ENCODE peak calls at places on chromosome 4, in eight cellular contexts. K is A549; Y is heart right ventricle; D is tibial artery; M is CD4-positive, alpha-beta T cell; F is left ventricle myocardium inferior; Z is upper lobe of right lung; V is pancreas. S is an unnamed sample.

GRCh38 chr4:124322234-124322831 is 390.2 kb downstream of the ANKRD50 start:
- DNase-seq in K (peak; percentile 14), Y (no peak), D (no peak), M (no peak), F (no peak), Z (no peak), V (no peak), S (no peak)

GRCh38 chr4:132001542-132001941 is 1147.6 kb upstream of the PCDH10 start:
- DNase-seq in K (no peak), Y (no peak), D (no peak), M (no peak), F (no peak), Z (no peak), V (no peak), S (no peak)

GRCh38 chr4:124631760-124632159 is 80.8 kb downstream of the ANKRD50 start:
- DNase-seq in K (peak; percentile 84), Y (peak; percentile 70), D (no peak), M (no peak), F (no peak), Z (no peak), V (peak; percentile 52), S (peak; percentile 84)

GRCh38 chr4:188778880-188779279 is 639.6 kb downstream of the TRIML1 start:
- DNase-seq in K (no peak), Y (no peak), D (no peak), M (no peak), F (no peak), Z (no peak), V (no peak), S (no peak)

GRCh38 chr4:7857238-7857701 is 82.4 kb downstream of the AFAP1 start:
- DNase-seq in K (no peak), Y (peak; percentile 49), D (no peak), M (no peak), F (peak; percentile 51), Z (no peak), V (no peak), S (no peak)

GRCh38 chr4:185265942-185266341 is 56.5 kb downstream of the SNX25 start:
- DNase-seq in K (no peak), Y (no peak), D (no peak), M (no peak), F (no peak), Z (no peak), V (no peak), S (no peak)

GRCh38 chr4:73901031-73901430 is 31.8 kb downstream of the CXCL1 start:
- DNase-seq in K (no peak), Y (no peak), D (no peak), M (no peak), F (no peak), Z (no peak), V (no peak), S (no peak)

GRCh38 chr4:185695743-185696142 is 116.3 kb downstream of the SORBS2 start:
- DNase-seq in K (no peak), Y (no peak), D (no peak), M (no peak), F (no peak), Z (no peak), V (no peak), S (no peak)

GRCh38 chr4:26877946-26878345 is 17.3 kb downstream of the STIM2 start:
- DNase-seq in K (no peak), Y (no peak), D (no peak), M (no peak), F (no peak), Z (no peak), V (no peak), S (no peak)

GRCh38 chr4:42653606-42654560 is 3.0 kb downstream of the ATP8A1 start:
- DNase-seq in K (no peak), Y (no peak), D (no peak), M (no peak), F (no peak), Z (no peak), V (no peak), S (no peak)

GRCh38 chr4:136650541-136651277 is 881.6 kb downstream of the PCDH18 start:
- DNase-seq in K (peak; percentile 1), Y (no peak), D (no peak), M (no peak), F (no peak), Z (no peak), V (peak; percentile 28), S (no peak)

GRCh38 chr4:88097301-88097700 is 61.1 kb downstream of the ABCG2 start:
- DNase-seq in K (no peak), Y (no peak), D (no peak), M (no peak), F (no peak), Z (no peak), V (no peak), S (no peak)

GRCh38 chr4:151643564-151643963 is 117.2 kb downstream of the GATB start:
- DNase-seq in K (no peak), Y (no peak), D (no peak), M (no peak), F (no peak), Z (no peak), V (no peak), S (no peak)

GRCh38 chr4:3297066-3297859 is 4.4 kb downstream of the RGS12 start:
- DNase-seq in K (no peak), Y (no peak), D (no peak), M (no peak), F (no peak), Z (peak; percentile 37), V (no peak), S (no peak)

GRCh38 chr4:123671633-123672404 is 275.2 kb downstream of the SPRY1 start:
- DNase-seq in K (no peak), Y (no peak), D (no peak), M (no peak), F (no peak), Z (no peak), V (no peak), S (no peak)

GRCh38 chr4:174334628-174335027 is 50.9 kb downstream of the CEP44 start:
- DNase-seq in K (no peak), Y (no peak), D (no peak), M (no peak), F (no peak), Z (no peak), V (no peak), S (no peak)

GRCh38 chr4:154626793-154627484 is 14.5 kb upstream of the FGG start:
- DNase-seq in K (peak; percentile 58), Y (no peak), D (no peak), M (peak; percentile 4), F (peak; percentile 23), Z (peak; percentile 87), V (peak; percentile 67), S (peak; percentile 64)

GRCh38 chr4:67886281-67886680 is 2.5 kb upstream of the TMPRSS11D start:
- DNase-seq in K (no peak), Y (no peak), D (no peak), M (no peak), F (no peak), Z (no peak), V (no peak), S (no peak)

GRCh38 chr4:5979981-5980380 is 38.2 kb downstream of the C4orf50 start:
- DNase-seq in K (peak; percentile 33), Y (no peak), D (peak; percentile 33), M (no peak), F (no peak), Z (peak; percentile 63), V (no peak), S (peak; percentile 44)

GRCh38 chr4:22237155-22237751 is 278.6 kb downstream of the ADGRA3 start:
- DNase-seq in K (peak; percentile 13), Y (no peak), D (no peak), M (peak; percentile 4), F (no peak), Z (peak; percentile 68), V (peak; percentile 53), S (no peak)
- TF ChIP-seq CTCF in K (peak; percentile 22), Y (no peak), D (no peak), M (no peak), F (peak; percentile 22), Z (peak; percentile 26), V (peak; percentile 16), S (peak; percentile 32)

DNA sequence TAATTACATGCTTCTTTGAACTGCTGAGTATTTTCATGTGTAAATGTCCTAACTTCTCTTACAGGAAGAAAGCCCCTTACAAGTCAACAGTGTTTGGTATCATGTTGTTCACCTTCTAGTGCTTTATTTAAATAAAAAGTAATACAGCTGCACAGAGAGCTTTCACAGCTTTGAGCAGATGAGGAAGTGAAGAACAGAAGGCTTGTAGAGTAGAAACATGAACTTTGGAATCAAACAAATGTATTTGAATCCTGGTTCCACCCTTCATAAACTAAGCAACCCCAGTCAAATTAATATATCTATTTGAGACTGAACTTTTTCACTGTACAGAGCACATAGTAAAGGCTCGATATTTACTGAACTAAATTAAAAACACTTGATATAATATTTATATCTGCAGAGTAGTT is 120.5 kb downstream of the CAMK2D start:
- DNase-seq in K (peak; percentile 19), Y (no peak), D (no peak), M (no peak), F (no peak), Z (no peak), V (no peak), S (no peak)
- H3K27ac ChIP-seq in K (peak overlapping the region; percentile 78), Y (no peak overlapping the region), D (no peak overlapping the region), M (no peak overlapping the region), F (peak overlapping the region; percentile 88), Z (no peak overlapping the region), V (peak overlapping the region; percentile 66), S (no peak overlapping the region)

DNA sequence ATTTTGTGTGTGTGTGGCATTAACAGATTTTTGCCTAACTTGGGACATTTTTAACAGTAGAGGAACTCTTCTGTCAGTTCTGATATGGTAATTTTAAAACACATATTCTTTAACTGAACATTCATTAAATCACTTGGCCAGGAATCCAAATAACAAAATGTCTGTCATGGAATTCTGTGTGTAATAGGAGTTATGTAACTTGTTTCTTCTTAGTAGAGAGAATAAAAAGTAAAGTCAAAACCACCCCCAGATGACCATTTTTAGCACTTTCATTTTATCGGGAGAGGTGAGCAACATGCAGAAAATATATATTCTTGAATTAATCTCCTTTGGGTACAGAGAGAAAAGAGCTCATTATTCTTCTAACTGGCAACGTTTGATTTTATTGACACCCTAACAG is 1740.3 kb downstream of the STIM2 start:
- DNase-seq in K (no peak), Y (no peak), D (no peak), M (no peak), F (no peak), Z (no peak), V (no peak), S (no peak)
- H3K9me3 ChIP-seq in K (no peaks in the 10 kb centered on the region), Y (no peaks in the 10 kb centered on the region), D (no peaks in the 10 kb centered on the region), M (no peaks in the 10 kb centered on the region), F (no peaks in the 10 kb centered on the region), Z (no peaks in the 10 kb centered on the region), V (no peaks in the 10 kb centered on the region), S (no peaks in the 10 kb centered on the region)

GRCh38 chr4:164952551-164952950 is 24.9 kb downstream of the TRIM61 start:
- DNase-seq in K (no peak), Y (no peak), D (no peak), M (no peak), F (no peak), Z (no peak), V (no peak), S (no peak)

GRCh38 chr4:164946810-164947209 is 30.6 kb downstream of the TRIM61 start:
- DNase-seq in K (no peak), Y (no peak), D (no peak), M (no peak), F (no peak), Z (no peak), V (no peak), S (no peak)

GRCh38 chr4:164948943-164949342 is 28.5 kb downstream of the TRIM61 start:
- DNase-seq in K (no peak), Y (no peak), D (no peak), M (no peak), F (no peak), Z (no peak), V (no peak), S (no peak)

GRCh38 chr4:164945146-164945545 is 32.3 kb downstream of the TRIM61 start:
- DNase-seq in K (no peak), Y (no peak), D (no peak), M (no peak), F (no peak), Z (no peak), V (no peak), S (no peak)

GRCh38 chr4:164949448-164950118 is 27.9 kb downstream of the TRIM61 start:
- DNase-seq in K (no peak), Y (no peak), D (no peak), M (no peak), F (no peak), Z (no peak), V (no peak), S (no peak)
- TF ChIP-seq CTCF in K (no peak), Y (no peak), D (no peak), M (no peak), F (no peak), Z (no peak), V (no peak), S (peak; percentile 4)